ENCODE peak calls at places on chromosomes 2 and 18, in nine cellular contexts. X, W, I, Y, S, L, O, K and C are unnamed samples.

GRCh38 chr2:101241158-101241557 is 11.5 kb upstream of the CNOT11 start:
- DNase-seq in X (no peak), W (no peak), O (no peak), K (no peak), Y (no peak), L (no peak), S (no peak), I (no peak), C (no peak)

GRCh38 chr18:60022671-60023276 is 123.0 kb downstream of the PMAIP1 start:
- DNase-seq in O (no peak), Y (no peak), S (no peak), W (no peak), K (no peak), L (no peak), I (no peak), X (no peak), C (no peak)

GRCh38 chr2:45851576-45852304 is 200.3 kb downstream of the PRKCE start:
- DNase-seq in Y (peak), I (no peak), S (no peak), O (no peak), K (no peak), L (no peak), W (peak), X (peak), C (peak)

GRCh38 chr18:9173770-9174233 is 37.2 kb downstream of the ANKRD12 start:
- DNase-seq in W (no peak), O (no peak), I (no peak), S (no peak), L (no peak), X (no peak), K (no peak), Y (no peak), C (no peak)

GRCh38 chr2:221142341-221142740 is 429.8 kb downstream of the EPHA4 start:
- DNase-seq in Y (no peak), W (no peak), S (no peak), O (no peak), X (no peak), K (no peak), I (no peak), L (no peak), C (no peak)

GRCh38 chr2:216622526-216622925 is 10.7 kb upstream of the IGFBP2 start:
- DNase-seq in L (no peak), K (no peak), I (no peak), W (no peak), S (no peak), X (no peak), Y (no peak), O (no peak), C (no peak)

GRCh38 chr2:70706026-70706795 is 61.8 kb downstream of the ADD2 start:
- DNase-seq in L (no peak), Y (no peak), I (no peak), O (no peak), X (no peak), W (no peak), K (no peak), S (no peak), C (no peak)

GRCh38 chr18:24831871-24832665 is 371.6 kb downstream of the HRH4 start:
- DNase-seq in O (no peak), X (no peak), L (no peak), K (no peak), W (no peak), S (no peak), I (no peak), Y (no peak), C (no peak)

GRCh38 chr2:25936889-25937545 is 45.3 kb downstream of the KIF3C start:
- DNase-seq in I (no peak), Y (no peak), W (peak), S (no peak), X (peak), K (no peak), O (no peak), L (no peak), C (no peak)

GRCh38 chr2:27627963-27628766 is 647 bp downstream of the CCDC121 start:
- DNase-seq in L (no peak), O (peak), X (peak), I (peak), S (no peak), K (no peak), W (peak), Y (peak), C (peak)

GRCh38 chr2:119696005-119696404 is 17.0 kb downstream of the TMEM177 start:
- DNase-seq in L (no peak), W (no peak), Y (no peak), X (no peak), S (no peak), I (no peak), O (no peak), K (no peak), C (no peak)

GRCh38 chr2:74081030-74081429 is 66.7 kb downstream of the BOLA3 start:
- DNase-seq in L (no peak), I (no peak), W (peak), S (no peak), K (no peak), O (no peak), Y (no peak), X (no peak), C (no peak)

GRCh38 chr2:187978341-187978740 is 313.3 kb upstream of the GULP1 start:
- DNase-seq in O (no peak), X (no peak), I (no peak), K (no peak), Y (no peak), S (no peak), W (no peak), L (no peak), C (no peak)

GRCh38 chr2:101036562-101036961 is 34.5 kb downstream of the RPL31 start:
- DNase-seq in W (peak), X (peak), L (no peak), K (no peak), S (no peak), O (peak), Y (no peak), I (no peak), C (peak)

GRCh38 chr18:62999392-62999791 is 284.1 kb downstream of the PHLPP1 start:
- DNase-seq in O (no peak), K (no peak), S (no peak), L (no peak), Y (peak), W (peak), I (peak), X (no peak), C (no peak)